ENCODE peak calls at places on chromosomes 4 and X, in six cellular contexts. S, O, K, D, B and H are unnamed samples.

GRCh38 chrX:1075156-1075555 is 137.3 kb downstream of the CRLF2 start:
- DNase-seq in D (no peak), S (no peak), B (no peak), K (no peak), O (no peak), H (no peak)

GRCh38 chrX:22300130-22300529 is 27.4 kb downstream of the CBLL2 start:
- DNase-seq in K (peak), O (no peak), S (peak), B (no peak), D (peak), H (no peak)

GRCh38 chrX:13485167-13485566 is 84.2 kb upstream of the EGFL6 start:
- DNase-seq in O (no peak), B (no peak), D (no peak), K (no peak), S (no peak), H (no peak)

GRCh38 chr4:75895744-75896314 is 6.4 kb downstream of the PPEF2 start:
- DNase-seq in B (no peak), D (no peak), S (no peak), O (no peak), K (no peak), H (no peak)

GRCh38 chrX:69988955-69989394 is 60.8 kb downstream of the AWAT2 start:
- DNase-seq in O (no peak), K (no peak), D (no peak), S (no peak), B (no peak), H (no peak)

GRCh38 chr4:11471613-11472012 is 42.9 kb upstream of the HS3ST1 start:
- DNase-seq in O (no peak), K (no peak), S (no peak), B (peak), D (peak), H (no peak)

GRCh38 chr4:42671431-42672194 is 14.7 kb upstream of the ATP8A1 start:
- DNase-seq in S (no peak), O (no peak), D (peak), B (peak), K (no peak), H (no peak)

GRCh38 chrX:29841750-29842149 is 373.6 kb upstream of the MAGEB2 start:
- DNase-seq in D (no peak), B (no peak), O (no peak), K (no peak), S (no peak), H (no peak)

GRCh38 chr4:2842667-2843022 is 999 bp upstream of the ADD1 start:
- DNase-seq in D (no peak), K (no peak), S (no peak), O (no peak), B (no peak), H (peak)

GRCh38 chrX:49309401-49309981 is 6.0 kb downstream of the GAGE10 start:
- DNase-seq in S (peak), D (no peak), O (no peak), B (no peak), K (no peak), H (no peak)

GRCh38 chr4:47287735-47288134 is 175.8 kb downstream of the COMMD8 start:
- DNase-seq in S (no peak), O (no peak), D (no peak), B (no peak), K (peak), H (no peak)

GRCh38 chr4:2875556-2875955 is 31.9 kb downstream of the ADD1 start:
- DNase-seq in O (peak), D (no peak), B (no peak), K (no peak), S (no peak), H (no peak)

GRCh38 chr4:137587796-137588195 is 55.5 kb upstream of the PCDH18 start:
- DNase-seq in O (no peak), S (no peak), B (no peak), D (no peak), K (no peak), H (no peak)

GRCh38 chrX:114611018-114611619 is 27.2 kb downstream of the HTR2C start:
- DNase-seq in B (no peak), S (peak), O (no peak), K (peak), D (no peak), H (peak)

GRCh38 chr4:5635826-5636196 is 72.5 kb downstream of the EVC2 start:
- DNase-seq in B (no peak), O (no peak), S (no peak), K (peak), D (no peak), H (no peak)

GRCh38 chr4:212438-213174 is 88.3 kb downstream of the ZNF718 start:
- DNase-seq in K (no peak), D (no peak), B (no peak), O (peak), S (peak), H (peak)

GRCh38 chrX:140762061-140762460 is 52.5 kb downstream of the LINC00632 start:
- DNase-seq in K (peak), D (no peak), O (peak), B (no peak), S (peak), H (peak)

GRCh38 chr4:115781528-115782146 is 668.2 kb upstream of the NDST4 start:
- DNase-seq in S (no peak), B (no peak), K (no peak), O (no peak), D (no peak), H (no peak)

GRCh38 chr4:52861879-52862604 is at the start of gene RASL11B:
- DNase-seq in O (peak), S (peak), B (peak), K (peak), D (no peak), H (peak)

GRCh38 chr4:41095973-41096372 is 118.4 kb downstream of the APBB2 start:
- DNase-seq in S (no peak), K (no peak), O (no peak), B (no peak), D (no peak), H (no peak)

GRCh38 chr4:26144526-26145167 is 176.2 kb upstream of the RBPJ start:
- DNase-seq in O (no peak), S (no peak), D (no peak), K (no peak), B (no peak), H (no peak)

GRCh38 chr4:173403051-173403450 is 4.1 kb upstream of the SCRG1 start:
- DNase-seq in S (no peak), K (peak), B (no peak), D (no peak), O (no peak), H (no peak)

GRCh38 chr4:1239949-1240305 is 9.0 kb downstream of the CTBP1 start:
- DNase-seq in D (no peak), O (no peak), B (no peak), S (no peak), K (no peak), H (no peak)